ENCODE peak calls at places on chromosome 7, in seven cellular contexts. H, B, K, R, J, F and A are unnamed samples. For H3K4me1, the result is how much of the 10 kb centered on the place peaks cover.

GRCh38 chr7:158720107-158720506 is 15.5 kb upstream of the NCAPG2 start:
- DNase-seq in R (no peak), J (no peak), B (no peak), F (no peak), H (no peak), K (no peak), A (no peak)

GRCh38 chr7:108441392-108441955 is 14.8 kb downstream of the NRCAM start:
- DNase-seq in J (no peak), R (no peak), H (no peak), B (no peak), K (no peak), F (no peak), A (no peak)

GRCh38 chr7:23759556-23760391 is 49.8 kb downstream of the STK31 start:
- DNase-seq in J (no peak), F (no peak), B (no peak), R (no peak), K (no peak), H (no peak), A (no peak)

GRCh38 chr7:90404777-90405176 is 1.5 kb downstream of the CLDN12 start:
- DNase-seq in K (no peak), R (no peak), F (no peak), H (no peak), J (no peak), B (no peak), A (no peak)

GRCh38 chr7:116670409-116671036 is 1.5 kb upstream of the MET start:
- DNase-seq in R (no peak), K (no peak), B (no peak), F (no peak), H (no peak), J (no peak), A (no peak)

GRCh38 chr7:24854866-24855265 is 97.6 kb upstream of the GSDME start:
- DNase-seq in B (no peak), F (no peak), K (no peak), H (no peak), J (no peak), R (no peak), A (no peak)

GRCh38 chr7:98470131-98470985 is 69.5 kb upstream of the BAIAP2L1 start:
- DNase-seq in F (peak), K (peak), R (no peak), H (peak), J (peak), B (no peak), A (no peak)

GRCh38 chr7:20793258-20793657 is 6.6 kb upstream of the SP8 start:
- DNase-seq in F (no peak), H (no peak), J (no peak), K (no peak), R (no peak), B (no peak), A (no peak)

GRCh38 chr7:78736548-78736947 is 716.9 kb downstream of the MAGI2 start:
- DNase-seq in F (no peak), K (no peak), R (no peak), B (no peak), J (no peak), H (no peak), A (no peak)

GRCh38 chr7:148747274-148747673 is 48.6 kb downstream of the CUL1 start:
- DNase-seq in B (no peak), K (no peak), J (no peak), R (no peak), H (no peak), F (no peak), A (no peak)

GRCh38 chr7:16421333-16422099 is at the start of gene CRPPA:
- DNase-seq in J (peak), R (peak), F (peak), K (peak), B (peak), H (peak), A (peak)

GRCh38 chr7:122883049-122883670 is 3.1 kb downstream of the CADPS2 start:
- DNase-seq in F (no peak), R (no peak), B (no peak), J (no peak), K (no peak), H (no peak), A (no peak)

GRCh38 chr7:156543699-156544098 is 96.9 kb upstream of the RNF32 start:
- DNase-seq in R (no peak), J (no peak), B (no peak), H (no peak), F (no peak), K (no peak), A (no peak)

GRCh38 chr7:156544199-156544598 is 96.4 kb upstream of the RNF32 start:
- DNase-seq in J (no peak), B (no peak), K (no peak), H (no peak), R (no peak), F (peak), A (no peak)

GRCh38 chr7:156545989-156546388 is 94.6 kb upstream of the RNF32 start:
- DNase-seq in B (no peak), H (no peak), K (no peak), R (no peak), F (no peak), J (no peak), A (no peak)

GRCh38 chr7:156547884-156548561 is 92.6 kb upstream of the RNF32 start:
- DNase-seq in F (no peak), B (no peak), R (no peak), K (no peak), H (no peak), J (no peak), A (no peak)

DNA sequence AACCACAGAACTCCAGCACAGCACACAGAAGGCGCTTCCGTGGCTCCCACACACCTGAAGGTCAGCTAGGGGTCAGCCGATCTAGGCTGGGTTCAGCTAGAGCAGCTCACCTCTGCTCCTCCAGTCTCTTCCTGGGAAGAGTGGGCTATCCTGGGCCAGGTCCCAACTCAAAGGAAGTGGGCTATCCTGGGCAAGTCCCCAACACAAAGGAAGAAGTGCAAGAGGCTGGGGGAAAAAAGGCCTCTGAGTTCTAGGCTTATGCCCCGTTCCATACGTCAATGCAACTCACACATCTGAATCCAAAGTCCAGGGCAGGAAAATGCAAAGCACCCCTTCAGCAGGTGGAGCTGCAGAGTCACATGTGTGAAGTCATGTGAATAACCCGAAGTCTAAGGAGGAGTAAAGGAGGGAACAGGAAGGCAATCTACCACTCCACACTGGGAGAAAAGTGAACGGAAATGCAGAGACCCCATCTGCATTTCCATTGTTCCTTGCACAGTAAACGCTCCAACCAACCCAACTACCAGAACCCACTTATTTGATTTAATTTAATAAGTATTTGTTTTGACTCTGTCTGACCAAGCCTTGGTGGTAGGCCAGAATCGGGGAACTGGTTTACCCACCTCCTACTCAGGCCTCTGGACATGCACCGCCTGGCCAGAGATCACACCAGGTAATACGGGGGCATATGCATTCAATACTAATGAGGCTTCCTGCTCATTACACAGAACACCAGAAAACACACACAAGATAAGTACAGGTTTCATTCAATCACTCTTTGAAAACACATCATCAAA is 95.5 kb upstream of the RNF32 start:
- DNase-seq in F (no peak), B (no peak), J (no peak), R (no peak), K (no peak), H (no peak), A (no peak)
- H3K27ac ChIP-seq in F (no peak), B (no peak), J (no peak), R (no peak), K (no peak), H (no peak), A (no peak)

GRCh38 chr7:50268990-50269389 is 35.5 kb upstream of the IKZF1 start:
- DNase-seq in R (no peak), B (no peak), H (no peak), K (no peak), J (no peak), F (no peak), A (no peak)
- H3K4me1 ChIP-seq in R (half or more), B (under half), H (under half), K (under half), J (under half), F (under half), A (half or more)

DNA sequence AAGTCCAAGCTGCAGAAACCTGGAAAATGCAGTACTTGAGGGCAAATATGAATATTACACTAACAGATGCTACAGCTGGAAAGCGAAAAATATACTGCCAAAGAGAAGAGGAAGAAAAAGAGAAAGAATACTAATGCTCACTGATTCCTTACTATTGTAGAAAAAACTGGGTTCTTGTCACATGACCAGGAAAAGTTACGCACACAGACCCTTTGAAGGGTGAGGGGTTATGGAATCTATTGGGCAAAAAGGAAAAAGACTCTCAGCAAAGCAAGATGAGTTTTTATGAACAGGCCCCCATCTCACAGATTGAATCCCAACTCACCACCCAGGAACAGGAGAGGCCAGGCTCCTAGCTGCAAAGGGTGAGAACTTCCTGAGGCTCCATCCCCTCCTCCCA is 228.1 kb upstream of the KLF14 start:
- DNase-seq in B (no peak), J (no peak), K (no peak), R (no peak), F (no peak), H (no peak), A (no peak)
- H3K4me3 ChIP-seq in B (no peak), J (no peak), K (no peak), R (no peak), F (no peak), H (no peak), A (no peak)

GRCh38 chr7:120547605-120548004 is 274.6 kb downstream of the KCND2 start:
- DNase-seq in B (no peak), H (no peak), R (no peak), J (no peak), K (no peak), F (no peak), A (no peak)
- H3K27ac ChIP-seq in B (no peak), H (no peak), R (no peak), J (no peak), K (no peak), F (no peak), A (no peak)

GRCh38 chr7:12713625-12714435 is 26.4 kb downstream of the ARL4A start:
- DNase-seq in K (no peak), B (no peak), J (no peak), R (no peak), F (no peak), H (no peak), A (no peak)
- H3K4me1 ChIP-seq in K (under half), B (under half), J (under half), R (under half), F (under half), H (under half), A (under half)

DNA sequence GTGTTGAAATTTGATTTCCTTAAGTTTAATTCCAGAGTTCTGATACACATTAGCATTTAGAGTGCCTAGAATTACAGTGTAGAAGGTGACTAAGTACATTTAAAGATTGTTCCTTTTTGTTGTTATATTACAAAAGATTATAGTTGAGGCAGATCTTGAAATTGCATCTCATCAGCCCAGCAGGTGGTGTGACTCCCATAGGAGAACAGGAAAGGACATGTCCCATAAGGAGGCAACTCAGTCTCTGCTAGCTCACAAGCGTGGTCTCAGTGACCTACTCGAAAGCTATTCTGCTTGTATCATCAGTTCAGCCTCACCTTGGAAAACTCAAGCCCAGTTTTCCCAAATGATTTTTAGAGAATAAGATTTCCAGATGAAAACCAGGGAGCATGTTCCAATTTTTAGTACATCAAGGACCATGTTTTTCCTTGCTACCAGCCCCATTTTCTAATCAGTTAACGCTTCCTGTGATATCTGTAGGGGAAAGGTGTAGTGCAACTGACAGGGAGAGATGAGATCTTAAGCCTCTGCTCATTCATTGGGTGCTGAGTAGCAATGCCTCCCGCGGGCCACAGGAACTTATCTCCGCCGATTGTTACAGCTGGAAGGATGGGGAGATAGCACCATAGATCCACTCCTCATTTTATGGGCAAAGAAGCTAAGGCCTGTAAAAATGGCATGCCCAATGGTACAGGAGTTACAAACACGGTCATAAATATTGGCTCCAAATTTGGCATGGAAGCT is 1.1 kb upstream of the GNAI1 start:
- DNase-seq in H (no peak), F (no peak), J (no peak), R (no peak), B (no peak), K (no peak), A (peak)
- H3K4me3 ChIP-seq in H (no peak), F (no peak), J (peak), R (peak), B (no peak), K (peak), A (no peak)

DNA sequence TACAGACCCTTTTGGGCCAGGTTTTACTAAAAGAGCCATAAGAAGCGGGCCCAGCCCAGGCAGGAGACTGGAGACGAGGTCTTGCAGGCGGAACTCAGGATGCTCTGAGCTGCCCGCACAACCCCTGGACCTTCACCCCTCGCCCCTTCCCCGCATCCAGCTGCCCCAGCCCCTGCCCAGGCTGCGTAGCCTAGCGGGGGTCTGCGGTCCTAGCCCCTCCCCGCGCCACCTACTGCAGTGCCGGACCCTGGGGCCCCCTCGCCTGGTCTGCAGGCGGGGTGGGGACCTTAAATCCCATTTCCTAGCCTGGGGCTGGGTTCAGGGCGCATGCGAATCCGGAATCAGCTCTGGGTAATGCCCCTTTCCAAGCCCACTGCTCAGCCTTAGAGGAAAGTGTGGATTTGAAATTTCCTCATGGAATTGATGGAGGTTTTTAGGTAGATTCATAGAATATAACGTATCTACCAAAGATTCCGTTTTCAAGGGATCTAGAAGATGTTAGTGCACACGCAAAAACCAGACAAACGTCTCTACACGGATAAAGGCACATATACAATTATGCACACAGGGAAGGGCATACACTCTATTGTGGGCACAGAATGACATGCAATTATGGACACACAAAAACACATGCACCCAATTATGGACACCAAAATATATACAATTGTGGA is 568 bp upstream of the HOXA3 start:
- DNase-seq in J (peak), H (peak), F (peak), B (no peak), R (no peak), K (no peak), A (no peak)
- H3K27ac ChIP-seq in J (peak), H (no peak), F (no peak), B (no peak), R (no peak), K (peak), A (no peak)

GRCh38 chr7:101945034-101945758 is 127.8 kb downstream of the CUX1 start:
- DNase-seq in F (no peak), K (no peak), H (peak), J (no peak), B (no peak), R (no peak), A (no peak)

GRCh38 chr7:101950450-101951119 is 133.2 kb downstream of the CUX1 start:
- DNase-seq in B (no peak), F (no peak), K (no peak), R (no peak), J (no peak), H (peak), A (no peak)

GRCh38 chr7:101944611-101945010 is 127.2 kb downstream of the CUX1 start:
- DNase-seq in B (no peak), F (no peak), R (no peak), K (no peak), J (no peak), H (peak), A (no peak)

GRCh38 chr7:101948650-101949049 is 131.2 kb downstream of the CUX1 start:
- DNase-seq in K (no peak), J (no peak), B (peak), H (peak), R (no peak), F (no peak), A (no peak)

DNA sequence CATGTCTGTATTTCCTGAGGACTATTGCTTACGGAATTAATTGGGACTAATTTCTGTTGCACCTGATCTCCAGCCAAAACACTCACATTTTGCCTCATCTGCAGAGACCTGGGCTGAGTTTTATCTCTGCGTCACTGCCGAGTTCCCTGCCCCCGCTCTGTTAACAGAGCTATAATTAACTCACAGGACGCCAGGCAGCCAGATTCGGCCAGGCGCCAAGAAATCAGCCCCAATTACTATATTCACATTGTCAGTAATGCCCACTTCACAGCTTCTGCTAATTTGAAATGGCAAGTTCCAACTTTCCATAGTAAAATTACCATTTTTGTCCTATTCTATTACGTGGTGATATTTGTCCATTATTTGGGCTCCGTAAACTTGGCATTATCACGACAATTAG is 130.5 kb downstream of the CUX1 start:
- DNase-seq in B (peak), F (peak), J (no peak), K (peak), R (peak), H (peak), A (no peak)
- H3K4me1 ChIP-seq in B (under half), F (under half), J (under half), K (half or more), R (under half), H (under half), A (under half)

GRCh38 chr7:133883591-133883990 is 243.5 kb upstream of the LRGUK start:
- DNase-seq in H (no peak), R (no peak), J (no peak), B (no peak), K (no peak), F (no peak), A (no peak)
- H3K4me3 ChIP-seq in H (no peak), R (no peak), J (no peak), B (no peak), K (no peak), F (no peak), A (no peak)

DNA sequence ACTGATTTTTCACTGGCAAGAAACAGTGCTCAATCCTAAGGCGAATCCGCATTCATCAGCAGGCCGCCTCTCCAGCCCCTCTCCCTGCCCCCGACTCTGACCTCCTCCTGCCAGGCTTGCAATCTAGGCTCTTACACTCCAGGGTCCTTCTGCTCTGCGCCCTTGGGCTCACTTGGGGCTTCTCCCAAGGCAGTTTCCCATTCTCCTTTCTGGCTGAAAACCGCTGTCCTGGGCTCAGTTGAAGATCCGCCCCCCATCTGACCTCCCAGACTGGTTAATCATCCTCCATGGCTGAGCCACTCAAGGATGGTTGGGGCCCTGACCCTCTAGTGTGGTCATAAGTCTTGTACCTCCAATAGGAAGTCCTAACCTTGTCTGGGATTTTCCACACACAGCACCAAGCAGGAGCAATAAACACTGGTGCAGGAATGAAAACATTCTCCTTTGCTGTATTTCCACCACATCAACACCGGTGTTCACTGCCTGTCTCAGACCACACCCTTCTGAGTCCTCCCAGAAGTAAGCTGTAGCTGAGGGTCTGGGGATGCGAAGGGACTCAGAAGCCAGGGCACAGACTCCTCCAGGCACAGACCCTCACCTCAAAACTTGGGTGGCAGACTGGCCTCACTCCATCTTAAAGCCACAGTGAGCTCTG is 42.4 kb downstream of the TNS3 start:
- DNase-seq in J (peak), H (no peak), K (no peak), F (peak), B (no peak), R (no peak), A (no peak)
- H3K27ac ChIP-seq in J (peak), H (no peak), K (no peak), F (no peak), B (no peak), R (no peak), A (no peak)